ENCODE peak calls at places on chromosomes 3 and 15, in ten cellular contexts. M, B, E, V, C, S, G, O, P and R are unnamed samples.

GRCh38 chr3:17182158-17182557 is 297.4 kb downstream of the PLCL2 start:
- DNase-seq in M (no peak), B (no peak), E (no peak), V (no peak), C (no peak), S (no peak), G (no peak), O (no peak), P (no peak), R (no peak)

GRCh38 chr3:152398495-152398894 is 129.8 kb downstream of the MBNL1 start:
- DNase-seq in M (no peak), B (no peak), E (no peak), V (no peak), C (no peak), S (no peak), G (no peak), O (no peak), P (peak; percentile 50), R (no peak)

GRCh38 chr15:73265536-73266153 is 103.1 kb downstream of the HCN4 start:
- DNase-seq in M (peak; percentile 54), B (peak; percentile 29), E (peak; percentile 64), V (peak; percentile 44), C (no peak), S (no peak), G (peak; percentile 81), O (peak; percentile 35), P (peak; percentile 56), R (peak; percentile 18)

GRCh38 chr15:99987701-99988100 is 254.5 kb upstream of the LYSMD4 start:
- DNase-seq in M (no peak), B (no peak), E (no peak), V (no peak), C (no peak), S (no peak), G (no peak), O (no peak), P (no peak), R (no peak)

GRCh38 chr3:122952509-122952908 is 75.1 kb downstream of the SEMA5B start:
- DNase-seq in M (no peak), B (no peak), E (no peak), V (no peak), C (no peak), S (no peak), G (peak; percentile 24), O (no peak), P (no peak), R (no peak)

GRCh38 chr3:100844063-100844936 is 135.0 kb downstream of the TFG start:
- DNase-seq in M (no peak), B (no peak), E (no peak), V (no peak), C (no peak), S (no peak), G (no peak), O (no peak), P (peak; percentile 13), R (no peak)

GRCh38 chr3:129756871-129757270 is 136.6 kb downstream of the TMCC1 start:
- DNase-seq in M (no peak), B (no peak), E (no peak), V (no peak), C (no peak), S (no peak), G (no peak), O (no peak), P (peak; percentile 75), R (no peak)

GRCh38 chr3:32177702-32178198 is 60.7 kb upstream of the CMTM8 start:
- DNase-seq in M (peak; percentile 59), B (no peak), E (peak; percentile 62), V (peak; percentile 51), C (no peak), S (no peak), G (peak; percentile 79), O (peak; percentile 55), P (peak; percentile 61), R (peak; percentile 52)

GRCh38 chr15:93027413-93027812 is 61.6 kb downstream of the RGMA start:
- DNase-seq in M (no peak), B (no peak), E (no peak), V (no peak), C (no peak), S (no peak), G (no peak), O (no peak), P (no peak), R (no peak)

GRCh38 chr3:183460059-183461052 is 31.9 kb upstream of the MCF2L2 start:
- DNase-seq in M (no peak), B (no peak), E (no peak), V (no peak), C (no peak), S (no peak), G (no peak), O (no peak), P (no peak), R (no peak)

GRCh38 chr3:134328147-134328591 is 46.1 kb downstream of the AMOTL2 start:
- DNase-seq in M (no peak), B (no peak), E (no peak), V (no peak), C (no peak), S (no peak), G (no peak), O (no peak), P (peak; percentile 98), R (no peak)

GRCh38 chr3:174439621-174440349 is 419.3 kb upstream of the NAALADL2 start:
- DNase-seq in M (no peak), B (no peak), E (no peak), V (no peak), C (no peak), S (no peak), G (peak; percentile 63), O (no peak), P (peak; percentile 99), R (peak; percentile 47)